ENCODE peak calls at places on chromosomes 7 and 10, in nine cellular contexts. Z, B, W, P, K, J, T, L and Y are unnamed samples.

GRCh38 chr10:62738916-62739315 is 65.6 kb upstream of the ADO start:
- DNase-seq in Z (no peak), B (peak; percentile 21), W (no peak), P (no peak), K (no peak), J (peak; percentile 54), T (no peak), L (no peak), Y (no peak)

GRCh38 chr7:143373255-143373794 is 7.8 kb upstream of the ZYX start:
- DNase-seq in Z (no peak), B (no peak), W (no peak), P (no peak), K (no peak), J (no peak), T (no peak), L (no peak), Y (no peak)

GRCh38 chr7:16235743-16236142 is 185.6 kb downstream of the CRPPA start:
- DNase-seq in Z (no peak), B (no peak), W (no peak), P (no peak), K (no peak), J (no peak), T (no peak), L (no peak), Y (no peak)

GRCh38 chr10:118585794-118586193 is 9.7 kb downstream of the PRLHR start:
- DNase-seq in Z (no peak), B (peak; percentile 42), W (no peak), P (no peak), K (no peak), J (no peak), T (no peak), L (no peak), Y (no peak)

GRCh38 chr7:13989138-13989943 is at the start of gene ETV1:
- DNase-seq in Z (peak; percentile 74), B (peak; percentile 56), W (peak; percentile 46), P (peak; percentile 86), K (no peak), J (peak; percentile 90), T (peak; percentile 42), L (peak; percentile 65), Y (no peak)

GRCh38 chr7:151206914-151207313 is 3.4 kb downstream of the H2BK1 start:
- DNase-seq in Z (no peak), B (peak; percentile 9), W (no peak), P (no peak), K (no peak), J (no peak), T (no peak), L (no peak), Y (peak; percentile 36)

GRCh38 chr7:149811221-149811620 is 27.0 kb upstream of the ZNF862 start:
- DNase-seq in Z (no peak), B (no peak), W (no peak), P (no peak), K (no peak), J (peak; percentile 39), T (no peak), L (no peak), Y (no peak)

GRCh38 chr10:117131390-117132327 is 6.4 kb downstream of the VAX1 start:
- DNase-seq in Z (no peak), B (no peak), W (no peak), P (no peak), K (no peak), J (no peak), T (no peak), L (no peak), Y (no peak)

GRCh38 chr10:15368456-15368855 is 2.6 kb downstream of the FAM171A1 start:
- DNase-seq in Z (no peak), B (no peak), W (no peak), P (no peak), K (no peak), J (no peak), T (no peak), L (no peak), Y (no peak)

GRCh38 chr10:88041243-88042161 is 178.1 kb downstream of the PTEN start:
- DNase-seq in Z (no peak), B (no peak), W (no peak), P (no peak), K (no peak), J (no peak), T (no peak), L (no peak), Y (no peak)

GRCh38 chr7:116542618-116543017 is 17.8 kb downstream of the CAV1 start:
- DNase-seq in Z (no peak), B (no peak), W (no peak), P (no peak), K (no peak), J (peak; percentile 68), T (no peak), L (no peak), Y (no peak)

GRCh38 chr7:116538138-116538537 is 13.3 kb downstream of the CAV1 start:
- DNase-seq in Z (no peak), B (no peak), W (no peak), P (no peak), K (no peak), J (no peak), T (no peak), L (no peak), Y (no peak)

GRCh38 chr7:116540743-116541142 is 15.9 kb downstream of the CAV1 start:
- DNase-seq in Z (no peak), B (peak; percentile 51), W (no peak), P (no peak), K (no peak), J (no peak), T (no peak), L (no peak), Y (no peak)

GRCh38 chr7:116541951-116542350 is 17.1 kb downstream of the CAV1 start:
- DNase-seq in Z (no peak), B (no peak), W (no peak), P (no peak), K (no peak), J (no peak), T (no peak), L (no peak), Y (no peak)

GRCh38 chr7:116539879-116540278 is 15.0 kb downstream of the CAV1 start:
- DNase-seq in Z (no peak), B (no peak), W (no peak), P (no peak), K (no peak), J (no peak), T (no peak), L (no peak), Y (no peak)
- H3K9me3 ChIP-seq in Z (no peaks in the 10 kb centered on the region), B (no peaks in the 10 kb centered on the region), W (no peaks in the 10 kb centered on the region), P (no peaks in the 10 kb centered on the region), K (no peaks in the 10 kb centered on the region), J (no peaks in the 10 kb centered on the region), T (no peaks in the 10 kb centered on the region), L (no peaks in the 10 kb centered on the region), Y (no peaks in the 10 kb centered on the region)

GRCh38 chr7:159175792-159176191 is 31.1 kb upstream of the VIPR2 start:
- DNase-seq in Z (no peak), B (no peak), W (no peak), P (no peak), K (no peak), J (no peak), T (no peak), L (no peak), Y (no peak)

GRCh38 chr7:159172314-159172892 is 27.7 kb upstream of the VIPR2 start:
- DNase-seq in Z (no peak), B (no peak), W (no peak), P (no peak), K (no peak), J (no peak), T (no peak), L (no peak), Y (no peak)

DNA sequence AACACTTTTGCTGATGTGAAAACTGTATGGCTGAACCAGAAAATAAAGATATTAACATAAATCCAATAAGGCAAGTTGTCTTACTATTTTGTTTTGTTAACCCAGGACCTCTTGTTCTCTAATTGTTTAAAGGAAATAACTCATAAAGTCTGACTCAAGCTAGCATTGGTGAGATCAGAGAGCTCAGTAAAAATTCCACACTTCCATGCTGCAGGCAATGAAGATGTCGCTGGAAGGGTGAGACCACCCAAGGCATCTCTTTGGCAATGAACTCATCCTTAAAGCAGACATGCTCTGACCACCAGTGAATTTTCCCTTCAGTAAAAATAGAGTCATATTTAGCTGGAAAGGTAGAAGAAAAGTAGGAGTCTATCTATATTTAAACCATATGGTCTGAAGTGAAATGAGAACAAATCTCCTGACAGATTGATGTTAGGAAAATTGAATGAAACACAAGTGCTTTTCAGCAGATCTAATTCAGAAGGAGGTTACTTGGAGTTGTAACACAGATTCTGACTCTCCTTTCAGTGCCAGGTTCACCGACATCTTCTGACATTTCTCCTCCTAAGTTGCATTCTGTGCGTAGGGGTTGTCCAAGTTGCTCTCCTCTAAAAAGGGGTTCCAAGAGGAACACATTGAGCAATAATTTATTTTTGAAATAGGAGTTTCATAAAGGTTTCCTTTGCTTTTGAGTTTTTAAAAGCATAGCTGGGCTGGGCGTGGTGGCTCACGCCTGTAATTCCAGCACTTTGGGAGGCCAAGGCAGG is 32.8 kb upstream of the VIPR2 start:
- DNase-seq in Z (no peak), B (no peak), W (no peak), P (no peak), K (no peak), J (no peak), T (no peak), L (no peak), Y (no peak)
- H3K9me3 ChIP-seq in Z (no peaks in the 10 kb centered on the region), B (peaks cover 12% of the 10 kb centered on the region), W (peaks cover 5% of the 10 kb centered on the region), P (no peaks in the 10 kb centered on the region), K (peaks cover 3% of the 10 kb centered on the region), J (no peaks in the 10 kb centered on the region), T (peaks cover 4% of the 10 kb centered on the region), L (no peaks in the 10 kb centered on the region), Y (no peaks in the 10 kb centered on the region)

GRCh38 chr7:158194365-158194900 is 393.2 kb downstream of the PTPRN2 start:
- DNase-seq in Z (no peak), B (no peak), W (no peak), P (no peak), K (no peak), J (no peak), T (no peak), L (no peak), Y (no peak)
- H3K9me3 ChIP-seq in Z (peaks cover 2% of the 10 kb centered on the region), B (peaks cover 37% of the 10 kb centered on the region), W (peaks cover 12% of the 10 kb centered on the region), P (peaks cover 3% of the 10 kb centered on the region), K (no peaks in the 10 kb centered on the region), J (no peaks in the 10 kb centered on the region), T (peaks cover 17% of the 10 kb centered on the region), L (peaks cover 4% of the 10 kb centered on the region), Y (no peaks in the 10 kb centered on the region)

GRCh38 chr7:157780312-157780711 is 443.5 kb downstream of the DNAJB6 start:
- DNase-seq in Z (peak; percentile 5), B (no peak), W (no peak), P (no peak), K (no peak), J (no peak), T (no peak), L (no peak), Y (no peak)

GRCh38 chr7:157782041-157782440 is 445.2 kb downstream of the DNAJB6 start:
- DNase-seq in Z (peak; percentile 21), B (no peak), W (no peak), P (no peak), K (no peak), J (no peak), T (no peak), L (no peak), Y (no peak)

GRCh38 chr7:157779206-157779605 is 442.4 kb downstream of the DNAJB6 start:
- DNase-seq in Z (no peak), B (no peak), W (no peak), P (no peak), K (no peak), J (no peak), T (no peak), L (no peak), Y (no peak)

GRCh38 chr7:157784114-157784835 is 447.5 kb downstream of the DNAJB6 start:
- DNase-seq in Z (peak; percentile 33), B (no peak), W (no peak), P (no peak), K (no peak), J (no peak), T (no peak), L (no peak), Y (no peak)

GRCh38 chr7:157780721-157781120 is 443.9 kb downstream of the DNAJB6 start:
- DNase-seq in Z (peak; percentile 37), B (no peak), W (no peak), P (no peak), K (peak; percentile 8), J (no peak), T (no peak), L (no peak), Y (no peak)
- H3K9me3 ChIP-seq in Z (no peaks in the 10 kb centered on the region), B (peaks cover 47% of the 10 kb centered on the region), W (no peaks in the 10 kb centered on the region), P (no peaks in the 10 kb centered on the region), K (no peaks in the 10 kb centered on the region), J (no peaks in the 10 kb centered on the region), T (peaks cover under 1% of the 10 kb centered on the region), L (no peaks in the 10 kb centered on the region), Y (no peaks in the 10 kb centered on the region)